ENCODE peak calls at places on chromosomes 3 and 15, in four cellular contexts. G is HCT116, D is PC-3, O is GM12878. X is an unnamed sample. For H3K9me3 and H3K36me3, the result is how much of the 10 kb centered on the place peaks cover.

GRCh38 chr3:101571028-101571895 is 2.7 kb upstream of the PCNP start:
- DNase-seq in G (no peak), D (peak), O (no peak), X (no peak)

GRCh38 chr3:184311633-184312032 is 2.8 kb upstream of the EIF4G1 start:
- DNase-seq in G (no peak), D (no peak), O (no peak), X (no peak)

GRCh38 chr3:194485876-194486539 is 794 bp downstream of the ATP13A3 start:
- DNase-seq in G (no peak), D (peak), O (no peak), X (no peak)

GRCh38 chr3:79808515-79808914 is 40.7 kb upstream of the ROBO1 start:
- DNase-seq in G (no peak), D (no peak), O (no peak), X (no peak)

GRCh38 chr15:98858610-98859023 is 149.0 kb downstream of the PGPEP1L start:
- DNase-seq in G (no peak), D (no peak), O (no peak), X (no peak)

GRCh38 chr15:83398591-83398990 is 48.5 kb upstream of the SH3GL3 start:
- DNase-seq in G (no peak), D (peak), O (no peak), X (no peak)

GRCh38 chr3:122947086-122947611 is 80.4 kb downstream of the SEMA5B start:
- DNase-seq in G (no peak), D (no peak), O (no peak), X (no peak)

GRCh38 chr3:98763814-98764691 is 913 bp downstream of the ST3GAL6 start:
- DNase-seq in G (no peak), D (no peak), O (no peak), X (no peak)

GRCh38 chr3:30554317-30554690 is 52.1 kb upstream of the TGFBR2 start:
- DNase-seq in G (no peak), D (no peak), O (no peak), X (no peak)

GRCh38 chr3:81302045-81302444 is 459.4 kb downstream of the GBE1 start:
- DNase-seq in G (peak), D (peak), O (no peak), X (no peak)

GRCh38 chr3:908839-909238 is 184.0 kb upstream of the CNTN6 start:
- DNase-seq in G (no peak), D (no peak), O (no peak), X (no peak)

GRCh38 chr3:152684279-152684678 is 150.7 kb upstream of the P2RY1 start:
- DNase-seq in G (no peak), D (no peak), O (no peak), X (no peak)

GRCh38 chr3:160133757-160134156 is 91.5 kb upstream of the C3orf80 start:
- DNase-seq in G (peak), D (peak), O (no peak), X (no peak)

GRCh38 chr3:94303897-94304296 is 241.0 kb downstream of the NSUN3 start:
- DNase-seq in G (no peak), D (peak), O (no peak), X (no peak)

GRCh38 chr15:90160781-90161727 is 40.1 kb upstream of the SEMA4B start:
- DNase-seq in G (no peak), D (peak), O (no peak), X (no peak)

GRCh38 chr15:61796056-61796455 is 264.2 kb downstream of the VPS13C start:
- DNase-seq in G (no peak), D (peak), O (no peak), X (no peak)

GRCh38 chr3:9793161-9793781 is 389 bp downstream of the ARPC4 start:
- DNase-seq in G (no peak), D (peak), O (no peak), X (no peak)

GRCh38 chr3:194265505-194265892 is 85.6 kb downstream of the CPN2 start:
- DNase-seq in G (no peak), D (peak), O (no peak), X (no peak)

GRCh38 chr15:72358121-72358520 is 17.7 kb downstream of the HEXA start:
- DNase-seq in G (no peak), D (no peak), O (no peak), X (no peak)

GRCh38 chr3:184908859-184909258 is 96.9 kb downstream of the VPS8 start:
- DNase-seq in G (no peak), D (no peak), O (no peak), X (no peak)

GRCh38 chr3:108554913-108555571 is 34.2 kb downstream of the CIP2A start:
- DNase-seq in G (no peak), D (no peak), O (no peak), X (no peak)

GRCh38 chr3:189507856-189508255 is 123.3 kb upstream of the TP63 start:
- DNase-seq in G (no peak), D (no peak), O (no peak), X (no peak)

GRCh38 chr15:26887926-26888666 is 21.2 kb downstream of the GABRA5 start:
- DNase-seq in G (no peak), D (no peak), O (no peak), X (no peak)

GRCh38 chr3:184234224-184234623 is 4.8 kb downstream of the VWA5B2 start:
- DNase-seq in G (peak), D (peak), O (no peak), X (no peak)

GRCh38 chr15:86876387-86876786 is 796.7 kb downstream of the AGBL1 start:
- DNase-seq in G (no peak), D (peak), O (no peak), X (no peak)

GRCh38 chr3:72907131-72907697 is 19.4 kb downstream of the GXYLT2 start:
- DNase-seq in G (no peak), D (no peak), O (no peak), X (no peak)

DNA sequence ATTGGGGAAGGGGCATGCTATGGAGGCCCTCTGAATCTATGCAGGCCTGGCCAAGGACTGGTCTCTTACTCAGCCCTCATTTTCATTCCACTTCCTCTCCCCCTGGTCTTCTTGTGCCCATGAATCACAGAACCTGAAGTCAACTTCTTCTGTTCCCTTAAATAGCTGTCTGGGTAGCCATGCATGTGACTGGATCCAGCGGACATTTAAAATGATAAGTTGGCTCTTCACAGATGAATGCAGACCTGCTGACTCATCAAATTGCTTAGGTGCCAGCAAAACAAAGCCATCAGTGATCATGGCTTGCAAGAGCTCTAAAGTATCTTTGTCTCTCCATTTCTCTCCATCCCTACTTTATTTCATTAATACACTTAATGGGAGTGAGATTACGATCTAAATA is 90.1 kb upstream of the CADPS start:
- DNase-seq in G (no peak), D (no peak), O (no peak), X (no peak)
- H3K9me3 ChIP-seq in G (under half), D (under half), O (under half), X (under half)

DNA sequence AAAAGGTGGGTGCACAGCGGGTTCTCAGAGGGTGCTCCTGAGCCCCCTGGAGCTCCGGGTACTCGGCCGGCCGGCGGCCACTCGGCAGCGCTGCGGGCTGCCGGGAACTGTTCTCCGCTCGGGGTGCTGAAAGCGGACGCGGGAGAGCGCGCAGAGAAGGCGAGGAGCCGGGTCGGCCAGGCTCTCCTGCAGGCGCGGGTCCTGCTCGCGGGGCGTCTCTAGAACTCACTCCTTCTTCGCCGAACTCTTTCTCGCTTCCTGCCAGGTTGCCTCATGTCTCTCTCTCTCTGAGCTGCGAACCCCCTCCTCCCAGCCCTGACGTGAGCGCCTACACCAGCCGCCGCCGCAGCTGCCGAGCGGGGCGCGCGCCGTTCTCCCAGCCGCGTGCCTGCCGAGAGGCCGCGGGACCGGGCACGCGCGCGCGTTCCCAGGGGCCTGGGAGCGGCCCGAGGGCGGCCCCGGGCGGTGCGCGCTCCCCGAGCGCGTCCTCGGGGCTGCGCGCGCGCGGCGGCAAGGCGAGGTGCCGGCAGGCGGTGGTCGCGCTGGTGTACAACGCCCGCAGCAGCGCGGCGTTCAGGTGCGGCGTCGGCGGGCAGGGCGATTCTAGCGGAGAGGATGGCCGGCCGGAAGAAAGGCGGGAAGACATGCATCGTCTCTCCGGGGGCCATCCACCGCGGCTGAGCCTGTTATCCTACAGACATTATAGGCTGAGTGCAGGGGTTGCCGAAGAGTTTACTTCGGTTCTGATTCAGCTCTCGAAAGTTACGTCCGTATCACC is at the start of gene PEX5L:
- DNase-seq in G (no peak), D (peak), O (no peak), X (no peak)
- TF ChIP-seq EZH2 in G (no peak), D (no peak), O (no peak), X (peak)

GRCh38 chr15:92936138-92936537 is 36.0 kb downstream of the CHD2 start:
- DNase-seq in G (no peak), D (no peak), O (no peak), X (no peak)
- H3K36me3 ChIP-seq in G (half or more), D (half or more), O (half or more), X (half or more)

DNA sequence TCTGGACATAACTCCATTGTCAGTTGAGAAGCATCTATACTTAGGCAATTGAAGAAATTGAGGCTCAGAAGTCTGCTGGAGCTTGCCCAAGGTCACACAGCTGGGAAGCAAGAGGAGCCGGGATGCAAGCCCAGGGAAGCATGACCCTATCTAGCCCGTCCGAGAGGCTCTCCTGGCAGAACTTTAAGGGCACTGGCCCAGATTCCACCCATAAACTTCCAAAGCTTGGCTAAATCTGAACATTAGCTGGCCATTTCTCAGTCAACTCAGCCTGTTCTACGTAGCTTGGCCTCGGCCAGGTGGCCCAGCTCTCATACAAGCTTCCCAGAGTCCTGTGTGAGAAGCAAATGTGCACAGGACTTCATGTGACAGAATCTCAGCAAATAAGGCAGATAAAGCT is 75.8 kb downstream of the LRIG1 start:
- DNase-seq in G (no peak), D (no peak), O (no peak), X (no peak)
- H3K9me3 ChIP-seq in G (under half), D (under half), O (under half), X (under half)

GRCh38 chr3:42428830-42429229 is 18.4 kb upstream of the LYZL4 start:
- DNase-seq in G (no peak), D (no peak), O (no peak), X (no peak)
- TF ChIP-seq EZH2 in G (no peak), D (no peak), O (no peak), X (no peak)

GRCh38 chr3:50649451-50649931 is 25.2 kb upstream of the DOCK3 start:
- DNase-seq in G (no peak), D (no peak), O (no peak), X (no peak)
- H3K36me3 ChIP-seq in G (under half), D (under half), O (under half), X (under half)

DNA sequence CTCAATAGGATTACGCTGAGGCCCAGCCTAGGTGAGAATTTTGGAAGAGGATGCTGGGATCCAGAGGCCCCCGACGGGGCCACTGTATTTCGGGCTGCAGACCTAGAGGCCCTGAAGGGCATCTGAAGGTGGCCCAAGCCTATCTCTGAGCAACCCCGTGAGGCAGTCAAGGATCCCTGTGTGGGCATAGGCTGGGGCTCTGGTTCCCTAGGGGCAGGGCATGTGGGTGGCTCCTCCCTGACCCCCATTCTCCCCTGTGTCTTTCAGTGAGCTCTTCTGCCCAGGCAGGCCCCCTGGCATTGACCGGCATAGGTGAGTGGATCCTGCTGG is 216.0 kb downstream of the SNRPN start:
- DNase-seq in G (no peak), D (no peak), O (no peak), X (no peak)
- H3K9me3 ChIP-seq in G (under half), D (under half), O (under half), X (under half)